ENCODE peak calls at places on chromosomes 7 and 10, in eight cellular contexts. N is MM.1S, J is ovary, V is A673, R is transverse colon, Q is lower lobe of right lung, L is stomach, X is H1. O is an unnamed sample. For H3K4me1, the result is how much of the 10 kb centered on the place peaks cover.

GRCh38 chr10:97319671-97320479 is 804 bp downstream of the FRAT1 start:
- DNase-seq in V (peak), R (peak), L (peak), N (peak), Q (peak), X (peak), J (peak), O (peak)

GRCh38 chr10:101053516-101053915 is 8.3 kb upstream of the KAZALD1 start:
- DNase-seq in J (no peak), X (no peak), L (no peak), N (no peak), R (no peak), Q (no peak), V (no peak), O (no peak)

GRCh38 chr10:26437637-26438461 is at the start of gene APBB1IP:
- DNase-seq in N (peak), J (no peak), L (peak), X (peak), Q (peak), R (peak), V (no peak), O (peak)

GRCh38 chr10:79073784-79074432 is 5.1 kb downstream of the ZMIZ1 start:
- DNase-seq in L (peak), N (no peak), V (peak), J (peak), Q (peak), X (no peak), R (peak), O (no peak)

GRCh38 chr7:90692396-90692795 is 96.3 kb downstream of the CDK14 start:
- DNase-seq in N (no peak), X (no peak), Q (no peak), V (peak), L (no peak), R (no peak), J (no peak), O (no peak)

GRCh38 chr10:13987472-13987871 is 343.3 kb downstream of the FRMD4A start:
- DNase-seq in Q (no peak), V (no peak), J (no peak), N (no peak), L (no peak), R (no peak), X (no peak), O (no peak)

GRCh38 chr7:16080131-16080530 is 341.2 kb downstream of the CRPPA start:
- DNase-seq in R (no peak), N (no peak), J (no peak), Q (no peak), X (no peak), V (no peak), L (no peak), O (no peak)

GRCh38 chr7:65509368-65510186 is 135.9 kb downstream of the ZNF92 start:
- DNase-seq in N (peak), Q (no peak), L (peak), J (no peak), R (no peak), V (peak), X (peak), O (no peak)

GRCh38 chr7:124761164-124761715 is 4.4 kb downstream of the GPR37 start:
- DNase-seq in L (no peak), V (no peak), R (no peak), J (no peak), X (no peak), Q (no peak), N (no peak), O (no peak)

GRCh38 chr7:77444123-77444522 is 28.0 kb upstream of the GSAP start:
- DNase-seq in V (no peak), R (no peak), L (no peak), X (no peak), Q (no peak), J (no peak), N (no peak), O (no peak)

GRCh38 chr10:71472466-71472865 is 75.7 kb downstream of the CDH23 start:
- DNase-seq in V (no peak), J (no peak), X (no peak), Q (no peak), L (no peak), R (no peak), N (no peak), O (no peak)

GRCh38 chr7:111753968-111754367 is 191.7 kb upstream of the IMMP2L start:
- DNase-seq in X (no peak), R (no peak), J (no peak), V (peak), L (no peak), Q (no peak), N (no peak), O (no peak)

GRCh38 chr10:19546224-19546623 is 270.0 kb upstream of the PLXDC2 start:
- DNase-seq in L (no peak), V (no peak), Q (no peak), R (no peak), X (no peak), J (no peak), N (no peak), O (no peak)

GRCh38 chr7:82975811-82976468 is 186.7 kb downstream of the PCLO start:
- DNase-seq in J (no peak), N (no peak), V (no peak), Q (no peak), L (no peak), R (no peak), X (no peak), O (no peak)

GRCh38 chr10:96873756-96874467 is 41.8 kb downstream of the LCOR start:
- DNase-seq in Q (no peak), L (no peak), N (no peak), J (no peak), R (no peak), V (no peak), X (no peak), O (no peak)

GRCh38 chr7:90621130-90621891 is 25.2 kb downstream of the CDK14 start:
- DNase-seq in Q (no peak), V (peak), X (no peak), L (no peak), N (no peak), R (no peak), J (no peak), O (no peak)

GRCh38 chr7:44548893-44549292 is 7.8 kb upstream of the NPC1L1 start:
- DNase-seq in N (no peak), Q (no peak), J (no peak), L (no peak), R (no peak), X (no peak), V (no peak), O (no peak)

GRCh38 chr10:124715479-124715878 is 28.7 kb downstream of the FAM53B start:
- DNase-seq in Q (no peak), X (no peak), N (no peak), J (no peak), R (no peak), V (no peak), L (no peak), O (no peak)

GRCh38 chr10:19817251-19818046 is 1.2 kb downstream of the PLXDC2 start:
- DNase-seq in X (no peak), J (peak), R (peak), V (peak), N (peak), Q (peak), L (no peak), O (no peak)

GRCh38 chr10:9305018-9305655 is 1250.6 kb downstream of the GATA3 start:
- DNase-seq in X (no peak), Q (no peak), R (no peak), N (peak), J (no peak), L (no peak), V (peak), O (no peak)

GRCh38 chr10:73263948-73264347 is 11.5 kb upstream of the MRPS16 start:
- DNase-seq in R (no peak), J (no peak), X (no peak), N (peak), V (peak), L (no peak), Q (no peak), O (no peak)

GRCh38 chr10:123017421-123018165 is 8.8 kb downstream of the ACADSB start:
- DNase-seq in N (no peak), L (peak), X (no peak), R (no peak), Q (no peak), V (no peak), J (no peak), O (no peak)

GRCh38 chr7:91020611-91021385 is 243.4 kb upstream of the FZD1 start:
- DNase-seq in X (no peak), L (no peak), N (no peak), J (no peak), V (no peak), Q (no peak), R (no peak), O (no peak)

GRCh38 chr10:97302088-97302791 is 9.8 kb upstream of the ARHGAP19 start:
- DNase-seq in N (no peak), L (no peak), X (no peak), R (no peak), V (no peak), J (no peak), Q (no peak), O (no peak)

GRCh38 chr7:68857571-68857970 is 740.7 kb upstream of the AUTS2 start:
- DNase-seq in J (no peak), L (no peak), R (no peak), X (no peak), V (no peak), Q (no peak), N (no peak), O (no peak)

GRCh38 chr10:60955321-60955720 is 11.3 kb upstream of the RHOBTB1 start:
- DNase-seq in R (no peak), Q (no peak), V (no peak), N (no peak), X (no peak), L (no peak), J (no peak), O (no peak)

GRCh38 chr7:103865442-103865841 is 124.0 kb downstream of the RELN start:
- DNase-seq in X (no peak), J (no peak), L (no peak), R (no peak), N (no peak), V (no peak), Q (no peak), O (no peak)

GRCh38 chr7:74365320-74366022 is 76.3 kb downstream of the CLIP2 start:
- DNase-seq in Q (no peak), X (peak), R (peak), L (no peak), V (peak), N (peak), J (peak), O (no peak)

DNA sequence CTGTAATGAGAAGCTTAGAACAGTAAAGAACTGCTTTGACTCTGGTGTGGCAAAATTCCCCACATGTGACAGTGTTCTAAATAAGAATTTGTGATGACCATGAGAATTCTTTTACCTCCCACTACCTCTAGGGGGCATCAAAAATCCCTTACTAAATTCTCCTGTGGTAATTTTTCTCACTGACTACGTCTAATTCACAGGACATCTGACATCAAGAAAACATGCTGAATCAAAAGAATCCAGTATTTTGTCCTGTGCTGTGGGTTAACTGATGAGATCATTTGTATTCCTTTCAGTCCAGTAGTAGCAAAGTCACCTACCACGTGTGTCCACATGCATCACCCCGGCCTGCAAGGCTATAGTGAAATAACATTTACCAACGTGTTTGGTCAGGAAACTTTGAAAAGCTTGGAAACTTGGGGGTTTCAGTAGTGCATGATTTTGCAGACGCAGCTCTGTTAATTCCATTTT is 103.8 kb downstream of the ATE1 start:
- DNase-seq in N (peak), X (no peak), L (no peak), V (peak), R (no peak), Q (no peak), J (no peak), O (no peak)
- TF ChIP-seq CTCF in N (peak), X (no peak), L (peak), V (peak), R (peak), Q (peak), J (no peak), O (peak)

GRCh38 chr7:151247016-151247580 is 1.4 kb downstream of the SMARCD3 start:
- DNase-seq in R (no peak), J (no peak), V (no peak), L (no peak), Q (no peak), X (peak), N (no peak), O (no peak)
- H3K4me3 ChIP-seq in R (peak), J (peak), V (peak), L (peak), Q (peak), X (no peak), N (no peak), O (peak)

DNA sequence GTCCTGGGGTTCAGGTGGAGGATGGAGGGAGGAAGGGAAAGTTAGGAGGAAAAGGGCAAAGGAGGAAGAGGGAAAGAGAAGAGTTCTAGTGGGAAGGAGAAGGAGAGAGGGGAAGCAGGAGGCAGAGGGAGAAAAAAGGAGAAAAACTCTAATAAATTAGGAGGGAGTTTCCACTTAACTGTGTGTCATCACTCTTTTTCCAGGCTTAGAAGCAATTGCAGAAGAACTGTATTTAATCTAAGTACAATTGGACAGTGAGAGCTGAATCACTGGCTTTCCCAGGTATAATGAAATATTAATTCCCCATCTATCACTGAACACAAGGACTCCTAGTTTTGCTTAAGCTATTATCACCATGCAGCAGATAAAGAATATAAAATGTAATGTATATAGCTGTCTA is 76.8 kb downstream of the CREB3L2 start:
- DNase-seq in Q (no peak), L (no peak), X (no peak), J (no peak), N (no peak), R (no peak), V (no peak), O (no peak)
- H3K4me1 ChIP-seq in Q (under half), L (under half), X (under half), J (under half), N (under half), R (under half), V (under half), O (under half)

GRCh38 chr7:27740449-27741086 is 606 bp downstream of the TAX1BP1 start:
- DNase-seq in X (peak), N (peak), R (peak), J (peak), V (peak), L (peak), Q (peak), O (peak)
- TF ChIP-seq CTCF in X (no peak), N (no peak), R (no peak), J (no peak), V (no peak), L (no peak), Q (no peak), O (no peak)

GRCh38 chr10:110303681-110304080 is 1.0 kb downstream of the SMNDC1 start:
- DNase-seq in V (no peak), R (no peak), J (no peak), L (no peak), N (no peak), Q (no peak), X (no peak), O (no peak)
- H3K4me3 ChIP-seq in V (peak), R (peak), J (peak), L (peak), N (peak), Q (peak), X (peak), O (peak)

O was measured in esophagus squamous epithelium.